ENCODE peak calls at places on chromosome 4, in four cellular contexts. One of them, this sample, is unnamed.

GRCh38 chr4:8278421-8279287 is 9.1 kb downstream of the HTRA3 start:
- DNase-seq in activated CD8-positive, alpha-beta memory T cell treated with anti-CD3 and anti-CD28 coated beads for 48 hours: no peak
- DNase-seq in left ventricle myocardium inferior: peak; percentile 38
- DNase-seq in nephron progenitor cell: no peak
- DNase-seq in this sample: no peak

GRCh38 chr4:42341518-42342026 is 55.7 kb upstream of the SHISA3 start:
- DNase-seq in activated CD8-positive, alpha-beta memory T cell treated with anti-CD3 and anti-CD28 coated beads for 48 hours: no peak
- DNase-seq in left ventricle myocardium inferior: no peak
- DNase-seq in nephron progenitor cell: no peak
- DNase-seq in this sample: no peak

GRCh38 chr4:101346562-101347266 is 612 bp downstream of the PPP3CA start:
- DNase-seq in activated CD8-positive, alpha-beta memory T cell treated with anti-CD3 and anti-CD28 coated beads for 48 hours: peak; percentile 27
- DNase-seq in left ventricle myocardium inferior: peak; percentile 61
- DNase-seq in nephron progenitor cell: peak; percentile 71
- DNase-seq in this sample: peak; percentile 74

GRCh38 chr4:57342406-57342805 is 232.2 kb upstream of the IGFBP7 start:
- DNase-seq in activated CD8-positive, alpha-beta memory T cell treated with anti-CD3 and anti-CD28 coated beads for 48 hours: no peak
- DNase-seq in left ventricle myocardium inferior: no peak
- DNase-seq in nephron progenitor cell: no peak
- DNase-seq in this sample: no peak

GRCh38 chr4:39526283-39526682 is 956 bp downstream of the UGDH start:
- DNase-seq in activated CD8-positive, alpha-beta memory T cell treated with anti-CD3 and anti-CD28 coated beads for 48 hours: no peak
- DNase-seq in left ventricle myocardium inferior: no peak
- DNase-seq in nephron progenitor cell: no peak
- DNase-seq in this sample: no peak

GRCh38 chr4:82984459-82984858 is 26.2 kb downstream of the LIN54 start:
- DNase-seq in activated CD8-positive, alpha-beta memory T cell treated with anti-CD3 and anti-CD28 coated beads for 48 hours: no peak
- DNase-seq in left ventricle myocardium inferior: no peak
- DNase-seq in nephron progenitor cell: no peak
- DNase-seq in this sample: peak; percentile 43

GRCh38 chr4:180823116-180823515 is 1420.1 kb upstream of the TENM3 start:
- DNase-seq in activated CD8-positive, alpha-beta memory T cell treated with anti-CD3 and anti-CD28 coated beads for 48 hours: no peak
- DNase-seq in left ventricle myocardium inferior: no peak
- DNase-seq in nephron progenitor cell: no peak
- DNase-seq in this sample: peak; percentile 27

GRCh38 chr4:7623468-7623867 is 188.7 kb upstream of the PSAPL1 start:
- DNase-seq in activated CD8-positive, alpha-beta memory T cell treated with anti-CD3 and anti-CD28 coated beads for 48 hours: no peak
- DNase-seq in left ventricle myocardium inferior: no peak
- DNase-seq in nephron progenitor cell: no peak
- DNase-seq in this sample: no peak

GRCh38 chr4:45350438-45350837 is 624.1 kb upstream of the GNPDA2 start:
- DNase-seq in activated CD8-positive, alpha-beta memory T cell treated with anti-CD3 and anti-CD28 coated beads for 48 hours: no peak
- DNase-seq in left ventricle myocardium inferior: no peak
- DNase-seq in nephron progenitor cell: no peak
- DNase-seq in this sample: no peak

GRCh38 chr4:6216588-6216987 is 16.2 kb upstream of the JAKMIP1 start:
- DNase-seq in activated CD8-positive, alpha-beta memory T cell treated with anti-CD3 and anti-CD28 coated beads for 48 hours: no peak
- DNase-seq in left ventricle myocardium inferior: no peak
- DNase-seq in nephron progenitor cell: no peak
- DNase-seq in this sample: no peak

GRCh38 chr4:52868138-52868537 is 6.0 kb downstream of the RASL11B start:
- DNase-seq in activated CD8-positive, alpha-beta memory T cell treated with anti-CD3 and anti-CD28 coated beads for 48 hours: no peak
- DNase-seq in left ventricle myocardium inferior: peak; percentile 66
- DNase-seq in nephron progenitor cell: peak; percentile 51
- DNase-seq in this sample: no peak

GRCh38 chr4:101885574-101885973 is 95.0 kb downstream of the BANK1 start:
- DNase-seq in activated CD8-positive, alpha-beta memory T cell treated with anti-CD3 and anti-CD28 coated beads for 48 hours: no peak
- DNase-seq in left ventricle myocardium inferior: no peak
- DNase-seq in nephron progenitor cell: no peak
- DNase-seq in this sample: no peak

GRCh38 chr4:65670331-65671031 is at the start of gene EPHA5:
- DNase-seq in activated CD8-positive, alpha-beta memory T cell treated with anti-CD3 and anti-CD28 coated beads for 48 hours: no peak
- DNase-seq in left ventricle myocardium inferior: peak; percentile 47
- DNase-seq in nephron progenitor cell: peak; percentile 83
- DNase-seq in this sample: peak; percentile 84

GRCh38 chr4:152516156-152516555 is 19.7 kb downstream of the FBXW7 start:
- DNase-seq in activated CD8-positive, alpha-beta memory T cell treated with anti-CD3 and anti-CD28 coated beads for 48 hours: no peak
- DNase-seq in left ventricle myocardium inferior: no peak
- DNase-seq in nephron progenitor cell: no peak
- DNase-seq in this sample: no peak

GRCh38 chr4:6668391-6668790 is 25.3 kb upstream of the S100P start:
- DNase-seq in activated CD8-positive, alpha-beta memory T cell treated with anti-CD3 and anti-CD28 coated beads for 48 hours: no peak
- DNase-seq in left ventricle myocardium inferior: no peak
- DNase-seq in nephron progenitor cell: no peak
- DNase-seq in this sample: no peak

GRCh38 chr4:15344041-15344440 is 83.8 kb upstream of the C1QTNF7 start:
- DNase-seq in activated CD8-positive, alpha-beta memory T cell treated with anti-CD3 and anti-CD28 coated beads for 48 hours: no peak
- DNase-seq in left ventricle myocardium inferior: no peak
- DNase-seq in nephron progenitor cell: no peak
- DNase-seq in this sample: no peak

GRCh38 chr4:108370291-108370690 is 201.6 kb upstream of the LEF1 start:
- DNase-seq in activated CD8-positive, alpha-beta memory T cell treated with anti-CD3 and anti-CD28 coated beads for 48 hours: peak; percentile 42
- DNase-seq in left ventricle myocardium inferior: no peak
- DNase-seq in nephron progenitor cell: peak; percentile 15
- DNase-seq in this sample: no peak

GRCh38 chr4:147361726-147362125 is 119.2 kb upstream of the EDNRA start:
- DNase-seq in activated CD8-positive, alpha-beta memory T cell treated with anti-CD3 and anti-CD28 coated beads for 48 hours: no peak
- DNase-seq in left ventricle myocardium inferior: no peak
- DNase-seq in nephron progenitor cell: no peak
- DNase-seq in this sample: no peak

GRCh38 chr4:105520819-105521790 is 31.3 kb upstream of the ARHGEF38 start:
- DNase-seq in activated CD8-positive, alpha-beta memory T cell treated with anti-CD3 and anti-CD28 coated beads for 48 hours: no peak
- DNase-seq in left ventricle myocardium inferior: no peak
- DNase-seq in nephron progenitor cell: peak; percentile 37
- DNase-seq in this sample: peak; percentile 64

GRCh38 chr4:20954541-20954940 is 254.3 kb downstream of the PACRGL start:
- DNase-seq in activated CD8-positive, alpha-beta memory T cell treated with anti-CD3 and anti-CD28 coated beads for 48 hours: no peak
- DNase-seq in left ventricle myocardium inferior: no peak
- DNase-seq in nephron progenitor cell: no peak
- DNase-seq in this sample: no peak

GRCh38 chr4:81607947-81608346 is 136.2 kb upstream of the RASGEF1B start:
- DNase-seq in activated CD8-positive, alpha-beta memory T cell treated with anti-CD3 and anti-CD28 coated beads for 48 hours: no peak
- DNase-seq in left ventricle myocardium inferior: no peak
- DNase-seq in nephron progenitor cell: no peak
- DNase-seq in this sample: no peak

GRCh38 chr4:13548059-13548983 is 4.0 kb upstream of the NKX3-2 start:
- DNase-seq in activated CD8-positive, alpha-beta memory T cell treated with anti-CD3 and anti-CD28 coated beads for 48 hours: no peak
- DNase-seq in left ventricle myocardium inferior: no peak
- DNase-seq in nephron progenitor cell: no peak
- DNase-seq in this sample: no peak

GRCh38 chr4:113756005-113756410 is 5.5 kb downstream of the CAMK2D start:
- DNase-seq in activated CD8-positive, alpha-beta memory T cell treated with anti-CD3 and anti-CD28 coated beads for 48 hours: no peak
- DNase-seq in left ventricle myocardium inferior: no peak
- DNase-seq in nephron progenitor cell: no peak
- DNase-seq in this sample: peak; percentile 39

GRCh38 chr4:148438047-148438446 is 4.2 kb downstream of the NR3C2 start:
- DNase-seq in activated CD8-positive, alpha-beta memory T cell treated with anti-CD3 and anti-CD28 coated beads for 48 hours: no peak
- DNase-seq in left ventricle myocardium inferior: no peak
- DNase-seq in nephron progenitor cell: no peak
- DNase-seq in this sample: no peak

GRCh38 chr4:76990288-76991080 is 40.9 kb downstream of the SEPTIN11 start:
- DNase-seq in activated CD8-positive, alpha-beta memory T cell treated with anti-CD3 and anti-CD28 coated beads for 48 hours: no peak
- DNase-seq in left ventricle myocardium inferior: no peak
- DNase-seq in nephron progenitor cell: no peak
- DNase-seq in this sample: no peak

GRCh38 chr4:161919442-161920220 is 244.2 kb downstream of the FSTL5 start:
- DNase-seq in activated CD8-positive, alpha-beta memory T cell treated with anti-CD3 and anti-CD28 coated beads for 48 hours: no peak
- DNase-seq in left ventricle myocardium inferior: no peak
- DNase-seq in nephron progenitor cell: no peak
- DNase-seq in this sample: no peak

GRCh38 chr4:40998680-40999358 is 215.5 kb downstream of the APBB2 start:
- DNase-seq in activated CD8-positive, alpha-beta memory T cell treated with anti-CD3 and anti-CD28 coated beads for 48 hours: no peak
- DNase-seq in left ventricle myocardium inferior: no peak
- DNase-seq in nephron progenitor cell: no peak
- DNase-seq in this sample: no peak

GRCh38 chr4:10690185-10690907 is 5.8 kb upstream of the CLNK start:
- DNase-seq in activated CD8-positive, alpha-beta memory T cell treated with anti-CD3 and anti-CD28 coated beads for 48 hours: no peak
- DNase-seq in left ventricle myocardium inferior: no peak
- DNase-seq in nephron progenitor cell: no peak
- DNase-seq in this sample: no peak

GRCh38 chr4:144905286-144905685 is 192.7 kb downstream of the ANAPC10 start:
- DNase-seq in activated CD8-positive, alpha-beta memory T cell treated with anti-CD3 and anti-CD28 coated beads for 48 hours: no peak
- DNase-seq in left ventricle myocardium inferior: no peak
- DNase-seq in nephron progenitor cell: no peak
- DNase-seq in this sample: no peak

GRCh38 chr4:166128452-166128851 is 255.4 kb downstream of the TLL1 start:
- DNase-seq in activated CD8-positive, alpha-beta memory T cell treated with anti-CD3 and anti-CD28 coated beads for 48 hours: no peak
- DNase-seq in left ventricle myocardium inferior: no peak
- DNase-seq in nephron progenitor cell: no peak
- DNase-seq in this sample: no peak

GRCh38 chr4:3276961-3277360 is 15.9 kb upstream of the RGS12 start:
- DNase-seq in activated CD8-positive, alpha-beta memory T cell treated with anti-CD3 and anti-CD28 coated beads for 48 hours: no peak
- DNase-seq in left ventricle myocardium inferior: no peak
- DNase-seq in nephron progenitor cell: no peak
- DNase-seq in this sample: no peak

GRCh38 chr4:83646538-83646937 is 110.6 kb downstream of the GPAT3 start:
- DNase-seq in activated CD8-positive, alpha-beta memory T cell treated with anti-CD3 and anti-CD28 coated beads for 48 hours: no peak
- DNase-seq in left ventricle myocardium inferior: no peak
- DNase-seq in nephron progenitor cell: no peak
- DNase-seq in this sample: no peak

GRCh38 chr4:38673109-38673978 is 9.3 kb downstream of the KLF3 start:
- DNase-seq in activated CD8-positive, alpha-beta memory T cell treated with anti-CD3 and anti-CD28 coated beads for 48 hours: no peak
- DNase-seq in left ventricle myocardium inferior: peak; percentile 67
- DNase-seq in nephron progenitor cell: no peak
- DNase-seq in this sample: no peak

GRCh38 chr4:136562842-136563241 is 969.5 kb downstream of the PCDH18 start:
- DNase-seq in activated CD8-positive, alpha-beta memory T cell treated with anti-CD3 and anti-CD28 coated beads for 48 hours: no peak
- DNase-seq in left ventricle myocardium inferior: no peak
- DNase-seq in nephron progenitor cell: no peak
- DNase-seq in this sample: no peak

GRCh38 chr4:42767669-42768068 is 110.8 kb upstream of the ATP8A1 start:
- DNase-seq in activated CD8-positive, alpha-beta memory T cell treated with anti-CD3 and anti-CD28 coated beads for 48 hours: no peak
- DNase-seq in left ventricle myocardium inferior: no peak
- DNase-seq in nephron progenitor cell: no peak
- DNase-seq in this sample: peak; percentile 9

GRCh38 chr4:8205241-8205707 is 6.2 kb downstream of the SH3TC1 start:
- DNase-seq in activated CD8-positive, alpha-beta memory T cell treated with anti-CD3 and anti-CD28 coated beads for 48 hours: no peak
- DNase-seq in left ventricle myocardium inferior: no peak
- DNase-seq in nephron progenitor cell: no peak
- DNase-seq in this sample: no peak

This sample was measured in HAP-1.